ENCODE peak calls at places on chromosomes 16 and 17, in four cellular contexts. K, J, N and R are unnamed samples.

GRCh38 chr16:7835032-7835431 is 502.4 kb downstream of the RBFOX1 start:
- DNase-seq in J (no peak), N (no peak), K (no peak), R (no peak)

GRCh38 chr16:55418586-55418985 is 60.4 kb upstream of the MMP2 start:
- DNase-seq in K (peak; percentile 44), N (no peak), J (no peak), R (no peak)

GRCh38 chr17:55005520-55005919 is 37.0 kb downstream of the STXBP4 start:
- DNase-seq in N (peak; percentile 58), J (no peak), K (peak; percentile 44), R (peak; percentile 56)

GRCh38 chr17:15513058-15513858 is 45.8 kb upstream of the CDRT4 start:
- DNase-seq in N (no peak), J (no peak), K (no peak), R (no peak)

GRCh38 chr16:87333581-87334331 is 16.6 kb upstream of the C16orf95 start:
- DNase-seq in K (no peak), N (no peak), J (no peak), R (no peak)

GRCh38 chr17:63332286-63332685 is 113.8 kb downstream of the CYB561 start:
- DNase-seq in N (no peak), K (no peak), J (no peak), R (no peak)

GRCh38 chr17:81171941-81172340 is 5.9 kb upstream of the AATK start:
- DNase-seq in K (no peak), J (no peak), N (no peak), R (no peak)

GRCh38 chr17:58332720-58333395 is 4.3 kb upstream of the TSPOAP1 start:
- DNase-seq in K (peak; percentile 93), N (no peak), J (no peak), R (peak; percentile 61)

GRCh38 chr17:77217136-77217535 is 76.4 kb downstream of the SEC14L1 start:
- DNase-seq in J (no peak), N (no peak), K (no peak), R (no peak)

GRCh38 chr17:49890852-49891251 is 43.0 kb upstream of the TAC4 start:
- DNase-seq in J (no peak), N (no peak), K (no peak), R (no peak)

GRCh38 chr17:73466704-73467433 is 155.1 kb upstream of the CDC42EP4 start:
- DNase-seq in N (no peak), K (no peak), J (no peak), R (no peak)

GRCh38 chr16:57610611-57611010 is 17.8 kb upstream of the ADGRG1 start:
- DNase-seq in N (no peak), K (no peak), J (no peak), R (no peak)

GRCh38 chr16:22970191-22970845 is 156.4 kb downstream of the HS3ST2 start:
- DNase-seq in N (no peak), J (no peak), K (no peak), R (no peak)

GRCh38 chr17:2244545-2245525 is 58.8 kb downstream of the SMG6 start:
- DNase-seq in K (peak; percentile 66), J (peak; percentile 86), N (peak; percentile 84), R (peak; percentile 71)

GRCh38 chr17:49581645-49581992 is 5.9 kb downstream of the NXPH3 start:
- DNase-seq in K (no peak), J (no peak), N (no peak), R (no peak)

GRCh38 chr17:35238817-35239216 is 4.1 kb upstream of the SLFN5 start:
- DNase-seq in K (no peak), N (peak; percentile 31), J (no peak), R (no peak)

GRCh38 chr17:80791758-80792284 is 199.8 kb upstream of the CHMP6 start:
- DNase-seq in K (no peak), J (peak; percentile 28), N (peak; percentile 96), R (no peak)

DNA sequence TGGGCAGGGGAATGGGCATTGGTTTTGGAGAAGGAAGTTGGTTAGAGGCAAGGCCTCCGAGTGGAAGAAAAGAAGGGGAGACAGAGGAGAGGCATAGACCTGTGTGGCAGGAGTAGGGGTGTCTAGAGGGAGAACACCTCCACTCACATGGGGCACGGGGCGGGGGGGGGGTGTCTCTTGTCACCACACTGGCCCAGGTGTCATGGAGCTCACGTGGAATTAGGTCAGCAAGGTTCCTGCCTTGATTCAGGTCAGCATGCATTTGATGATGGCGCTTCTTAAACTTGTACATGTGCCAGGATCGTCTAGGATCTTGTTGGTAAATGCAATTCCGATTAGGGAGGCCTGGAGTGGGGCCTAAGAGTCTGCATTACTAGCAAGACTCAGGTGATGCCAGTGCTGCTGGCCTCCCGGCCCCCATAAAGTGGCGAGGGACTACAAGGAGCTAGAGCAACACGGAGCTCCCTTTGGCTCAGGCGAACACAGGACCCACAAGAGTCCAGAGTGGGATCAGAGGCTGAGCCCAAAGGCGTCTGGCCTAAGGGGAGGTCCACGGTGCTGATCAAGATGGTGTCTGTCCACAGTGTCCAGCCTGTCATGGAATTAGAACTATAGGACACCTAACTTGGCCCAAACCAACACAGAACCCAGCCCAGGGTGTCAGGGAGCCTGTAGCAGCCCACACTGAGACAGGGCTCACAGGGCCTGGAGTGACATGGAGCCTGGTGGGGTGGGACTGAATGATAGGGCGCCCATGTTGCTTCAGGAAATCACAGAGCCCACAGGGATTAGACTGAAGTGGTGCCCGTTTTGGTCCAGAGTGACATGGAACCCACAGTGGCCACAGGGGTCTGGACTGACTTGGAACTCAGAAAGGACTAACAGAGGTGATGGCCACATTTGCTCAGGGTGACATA is 16.7 kb downstream of the EPOP start:
- DNase-seq in K (no peak), J (no peak), N (no peak), R (no peak)
- TF ChIP-seq POLR2A in K (no peak), J (no peak), N (no peak), R (no peak)

GRCh38 chr16:67562918-67563707 is 787 bp downstream of the CTCF start:
- DNase-seq in N (peak; percentile 57), K (peak; percentile 85), J (peak; percentile 73), R (peak; percentile 92)
- TF ChIP-seq POLR2A in N (peak; percentile 35), K (no peak), J (peak; percentile 59), R (peak; percentile 25)

GRCh38 chr16:25258856-25259179 is 1.2 kb upstream of the ZKSCAN2 start:
- DNase-seq in N (no peak), J (no peak), K (no peak), R (peak; percentile 39)

GRCh38 chr16:25256821-25257503 is 683 bp downstream of the ZKSCAN2 start:
- DNase-seq in K (peak; percentile 46), J (peak; percentile 15), N (peak; percentile 22), R (peak; percentile 51)

GRCh38 chr16:25257504-25257955 is at the start of gene ZKSCAN2:
- DNase-seq in J (peak; percentile 92), N (peak; percentile 93), K (peak; percentile 92), R (peak; percentile 91)

GRCh38 chr16:25260416-25260815 is 2.8 kb upstream of the ZKSCAN2 start:
- DNase-seq in K (no peak), N (no peak), J (no peak), R (no peak)

GRCh38 chr16:25257956-25258855 is 561 bp upstream of the ZKSCAN2 start:
- DNase-seq in J (peak; percentile 82), N (peak; percentile 97), K (peak; percentile 92), R (peak; percentile 95)
- TF ChIP-seq POLR2A in J (no peak), N (peak; percentile 63), K (peak; percentile 37), R (peak; percentile 60)

DNA sequence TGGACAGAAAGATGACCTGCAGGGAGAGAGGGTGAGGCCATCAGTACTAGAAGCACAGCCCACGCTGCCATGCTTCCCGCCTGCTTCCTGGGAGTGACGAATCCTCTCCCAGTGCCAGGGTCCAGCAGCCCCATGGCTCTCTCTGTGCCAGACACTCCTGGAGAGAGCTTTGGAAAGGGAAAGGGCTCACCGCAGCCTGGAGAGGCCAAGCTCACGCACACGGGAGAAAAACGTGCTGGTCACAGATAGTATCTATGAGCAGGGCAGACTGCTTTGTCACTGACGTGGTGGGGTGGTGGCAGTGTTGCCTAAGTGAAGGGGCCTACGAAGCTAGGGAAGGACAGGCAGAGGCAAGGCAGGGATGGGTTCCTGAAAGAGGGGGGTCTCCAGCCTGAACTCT is 5.4 kb downstream of the WBP2 start:
- DNase-seq in J (no peak), N (no peak), K (no peak), R (peak; percentile 90)
- TF ChIP-seq POLR2A in J (no peak), N (no peak), K (no peak), R (peak; percentile 10)

DNA sequence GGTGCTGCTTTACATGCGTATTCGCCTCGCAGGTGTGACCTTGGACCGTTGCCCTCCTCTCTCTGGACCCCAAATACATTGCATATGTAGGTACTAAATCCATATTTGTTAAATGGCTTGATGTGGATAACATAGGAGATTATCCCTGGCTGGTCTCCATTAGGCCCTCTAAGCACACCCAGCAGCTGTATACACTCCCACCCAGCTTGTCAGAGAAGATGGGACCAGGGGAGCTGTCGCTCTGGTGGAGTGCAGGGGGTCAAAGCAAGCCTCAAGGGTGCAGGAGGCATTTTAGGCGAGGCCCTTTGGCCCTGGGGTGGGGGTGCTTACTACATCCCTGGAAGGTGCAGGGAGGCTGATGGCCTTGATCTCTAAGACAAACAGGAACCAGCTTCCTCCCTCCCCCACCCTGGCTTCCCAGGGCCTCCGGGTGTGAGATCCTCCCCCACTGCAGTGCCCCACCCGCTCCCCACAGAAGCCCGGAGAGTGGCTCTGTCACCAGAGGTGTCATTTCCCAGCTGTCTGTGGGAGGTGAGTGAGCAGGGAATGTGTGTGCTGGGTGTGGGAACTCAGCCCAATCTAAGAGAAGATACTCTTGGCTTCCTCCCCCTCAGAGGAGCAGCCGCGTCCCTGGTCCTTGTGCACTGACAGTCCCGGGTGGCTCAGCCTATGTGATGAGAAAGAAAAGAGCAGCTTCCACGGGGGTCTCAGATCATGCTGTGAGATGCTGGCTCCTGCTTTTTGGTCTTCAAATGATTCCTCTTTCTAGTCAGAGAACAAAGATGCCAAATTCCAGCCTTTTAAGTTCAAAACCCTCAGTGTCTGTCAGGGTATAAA is 1.4 kb upstream of the VAMP2 start:
- DNase-seq in J (peak; percentile 73), K (peak; percentile 85), N (peak; percentile 76), R (peak; percentile 65)
- TF ChIP-seq POLR2A in J (peak; percentile 25), K (no peak), N (no peak), R (peak; percentile 56)

GRCh38 chr16:85996843-85997242 is 97.9 kb downstream of the IRF8 start:
- DNase-seq in N (no peak), K (no peak), J (no peak), R (no peak)

GRCh38 chr16:85999778-86000177 is 100.8 kb downstream of the IRF8 start:
- DNase-seq in J (no peak), K (no peak), N (no peak), R (no peak)

GRCh38 chr16:86002178-86002577 is 103.2 kb downstream of the IRF8 start:
- DNase-seq in K (no peak), N (no peak), J (no peak), R (no peak)

GRCh38 chr16:85998178-85998867 is 99.4 kb downstream of the IRF8 start:
- DNase-seq in K (no peak), J (no peak), N (no peak), R (no peak)

DNA sequence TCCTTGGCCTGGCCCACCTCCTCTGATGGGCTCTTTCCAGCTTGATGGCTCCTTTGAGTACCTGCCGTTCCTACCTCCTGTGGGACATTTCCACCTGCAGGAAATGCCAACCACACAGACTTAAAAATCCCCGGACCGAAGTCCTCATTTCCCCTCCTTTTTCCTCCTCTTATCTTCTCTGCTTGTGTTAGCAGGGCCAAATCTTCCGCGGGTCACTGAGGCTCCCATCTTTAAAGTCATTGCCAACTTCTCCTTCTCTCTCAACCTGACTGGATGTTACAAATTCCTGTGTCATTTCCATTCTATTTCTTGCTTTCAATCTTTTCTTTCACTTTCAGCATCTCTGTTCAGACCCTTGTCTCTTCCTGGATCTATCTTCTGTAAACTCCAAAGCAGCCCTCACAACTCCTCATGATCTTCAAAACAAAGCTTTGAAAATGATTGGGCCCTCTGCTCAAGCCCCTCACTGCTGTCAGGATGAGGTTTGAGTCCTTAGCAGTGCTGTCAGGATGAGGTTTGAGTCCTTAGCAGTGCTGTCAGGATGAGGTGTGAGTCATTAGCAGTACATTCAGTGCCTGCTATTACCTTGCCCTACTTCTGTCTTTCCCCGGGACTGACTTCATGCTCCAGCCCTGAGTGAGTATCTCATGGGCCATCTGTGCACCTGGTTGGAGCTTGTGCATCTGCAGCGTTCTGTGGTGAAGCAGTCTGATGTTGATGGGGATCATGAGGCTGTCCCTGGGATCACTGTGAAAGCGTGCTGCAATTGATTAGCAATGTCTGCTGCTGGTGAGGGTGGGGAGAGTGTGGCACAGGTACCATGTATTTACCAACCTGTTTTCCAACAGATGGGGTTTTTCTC is 100.1 kb downstream of the IRF8 start:
- DNase-seq in K (no peak), N (no peak), J (no peak), R (no peak)
- TF ChIP-seq POLR2A in K (no peak), N (no peak), J (no peak), R (no peak)